ENCODE peak calls at places on chromosome 5, in ten cellular contexts. One of them, this sample, is unnamed.

GRCh38 chr5:61362796-61363364 is 30.8 kb downstream of the ZSWIM6 start:
- DNase-seq in heart left ventricle: no peak
- DNase-seq in NB4: peak
- DNase-seq in fibroblast of mammary gland: peak
- DNase-seq in body of pancreas: no peak
- DNase-seq in Peyer's patch: no peak
- DNase-seq in epithelial cell of esophagus: no peak
- DNase-seq in PC-9: no peak
- DNase-seq in foreskin fibroblast: peak
- DNase-seq in psoas muscle: no peak
- DNase-seq in this sample: no peak

GRCh38 chr5:53923969-53924876 is 363.8 kb downstream of the NDUFS4 start:
- DNase-seq in heart left ventricle: no peak
- DNase-seq in Peyer's patch: no peak
- DNase-seq in NB4: no peak
- DNase-seq in fibroblast of mammary gland: peak
- DNase-seq in epithelial cell of esophagus: no peak
- DNase-seq in foreskin fibroblast: peak
- DNase-seq in body of pancreas: no peak
- DNase-seq in psoas muscle: no peak
- DNase-seq in PC-9: no peak
- DNase-seq in this sample: no peak

GRCh38 chr5:125597338-125597737 is 825.9 kb upstream of the GRAMD2B start:
- DNase-seq in heart left ventricle: no peak
- DNase-seq in NB4: no peak
- DNase-seq in foreskin fibroblast: peak
- DNase-seq in body of pancreas: no peak
- DNase-seq in fibroblast of mammary gland: peak
- DNase-seq in PC-9: no peak
- DNase-seq in epithelial cell of esophagus: peak
- DNase-seq in psoas muscle: no peak
- DNase-seq in Peyer's patch: no peak
- DNase-seq in this sample: no peak

GRCh38 chr5:139850423-139851016 is 54.9 kb downstream of the PSD2 start:
- DNase-seq in Peyer's patch: peak
- DNase-seq in foreskin fibroblast: no peak
- DNase-seq in body of pancreas: no peak
- DNase-seq in PC-9: no peak
- DNase-seq in heart left ventricle: no peak
- DNase-seq in NB4: no peak
- DNase-seq in psoas muscle: no peak
- DNase-seq in fibroblast of mammary gland: no peak
- DNase-seq in epithelial cell of esophagus: no peak
- DNase-seq in this sample: no peak

GRCh38 chr5:179228341-179229121 is 116.7 kb downstream of the ADAMTS2 start:
- DNase-seq in heart left ventricle: peak
- DNase-seq in body of pancreas: no peak
- DNase-seq in foreskin fibroblast: peak
- DNase-seq in fibroblast of mammary gland: no peak
- DNase-seq in epithelial cell of esophagus: no peak
- DNase-seq in Peyer's patch: peak
- DNase-seq in NB4: no peak
- DNase-seq in psoas muscle: no peak
- DNase-seq in PC-9: no peak
- DNase-seq in this sample: no peak

GRCh38 chr5:64165500-64166200 is at the start of gene RNF180:
- DNase-seq in Peyer's patch: peak
- DNase-seq in foreskin fibroblast: peak
- DNase-seq in psoas muscle: peak
- DNase-seq in epithelial cell of esophagus: peak
- DNase-seq in heart left ventricle: peak
- DNase-seq in NB4: no peak
- DNase-seq in body of pancreas: peak
- DNase-seq in PC-9: no peak
- DNase-seq in fibroblast of mammary gland: peak
- DNase-seq in this sample: no peak

GRCh38 chr5:163653526-163653925 is 148.1 kb downstream of the MAT2B start:
- DNase-seq in NB4: no peak
- DNase-seq in fibroblast of mammary gland: no peak
- DNase-seq in epithelial cell of esophagus: no peak
- DNase-seq in PC-9: no peak
- DNase-seq in body of pancreas: no peak
- DNase-seq in heart left ventricle: no peak
- DNase-seq in Peyer's patch: no peak
- DNase-seq in psoas muscle: no peak
- DNase-seq in foreskin fibroblast: no peak
- DNase-seq in this sample: no peak

GRCh38 chr5:127934791-127935256 is 148.7 kb upstream of the SLC12A2 start:
- DNase-seq in body of pancreas: peak
- DNase-seq in NB4: peak
- DNase-seq in epithelial cell of esophagus: peak
- DNase-seq in PC-9: peak
- DNase-seq in foreskin fibroblast: peak
- DNase-seq in Peyer's patch: no peak
- DNase-seq in fibroblast of mammary gland: peak
- DNase-seq in heart left ventricle: no peak
- DNase-seq in psoas muscle: no peak
- DNase-seq in this sample: no peak

GRCh38 chr5:66410056-66410455 is 186.1 kb upstream of the MAST4 start:
- DNase-seq in body of pancreas: no peak
- DNase-seq in heart left ventricle: no peak
- DNase-seq in psoas muscle: no peak
- DNase-seq in Peyer's patch: no peak
- DNase-seq in fibroblast of mammary gland: no peak
- DNase-seq in NB4: no peak
- DNase-seq in foreskin fibroblast: no peak
- DNase-seq in PC-9: no peak
- DNase-seq in epithelial cell of esophagus: no peak
- DNase-seq in this sample: no peak

DNA sequence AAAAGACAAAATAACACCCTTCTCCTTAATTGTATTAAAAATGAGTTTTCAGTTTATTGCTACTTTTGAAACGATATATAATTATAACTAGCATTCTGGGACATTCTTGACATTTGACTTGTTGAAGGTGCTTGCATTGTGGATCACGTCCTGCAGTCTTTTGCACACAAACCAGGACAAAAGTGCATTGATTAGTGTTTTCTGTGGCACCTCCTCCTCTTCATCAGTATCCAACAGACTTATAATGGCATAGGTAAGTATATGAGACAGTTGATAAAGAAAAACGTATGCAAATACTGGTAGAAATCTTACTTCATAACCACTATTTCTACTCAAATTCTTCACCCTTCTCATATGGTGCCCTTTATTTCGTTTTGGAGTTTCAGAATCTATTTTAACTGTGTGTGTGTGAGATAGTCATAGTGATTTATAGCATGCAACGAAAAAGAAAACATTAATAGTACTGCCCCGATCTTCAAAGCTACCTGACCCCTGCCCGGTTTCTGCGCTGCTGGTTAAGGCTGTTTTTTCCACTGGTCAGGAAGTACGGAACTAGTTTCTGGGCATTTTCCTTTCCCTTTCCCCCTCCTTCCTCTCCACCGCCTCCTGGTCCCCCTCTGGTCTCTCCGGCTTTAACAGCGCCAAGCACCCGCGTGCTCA is 639 bp upstream of the RASA1 start:
- DNase-seq in Peyer's patch: no peak
- DNase-seq in NB4: peak
- DNase-seq in heart left ventricle: no peak
- DNase-seq in fibroblast of mammary gland: no peak
- DNase-seq in psoas muscle: no peak
- DNase-seq in PC-9: no peak
- DNase-seq in epithelial cell of esophagus: no peak
- DNase-seq in foreskin fibroblast: no peak
- DNase-seq in body of pancreas: no peak
- DNase-seq in this sample: no peak
- H3K4me3 ChIP-seq in Peyer's patch: peak
- H3K4me3 ChIP-seq in NB4: peak
- H3K4me3 ChIP-seq in heart left ventricle: peak
- H3K4me3 ChIP-seq in fibroblast of mammary gland: peak
- H3K4me3 ChIP-seq in psoas muscle: peak
- H3K4me3 ChIP-seq in PC-9: peak
- H3K4me3 ChIP-seq in epithelial cell of esophagus: peak
- H3K4me3 ChIP-seq in foreskin fibroblast: peak
- H3K4me3 ChIP-seq in body of pancreas: peak
- H3K4me3 ChIP-seq in this sample: peak

DNA sequence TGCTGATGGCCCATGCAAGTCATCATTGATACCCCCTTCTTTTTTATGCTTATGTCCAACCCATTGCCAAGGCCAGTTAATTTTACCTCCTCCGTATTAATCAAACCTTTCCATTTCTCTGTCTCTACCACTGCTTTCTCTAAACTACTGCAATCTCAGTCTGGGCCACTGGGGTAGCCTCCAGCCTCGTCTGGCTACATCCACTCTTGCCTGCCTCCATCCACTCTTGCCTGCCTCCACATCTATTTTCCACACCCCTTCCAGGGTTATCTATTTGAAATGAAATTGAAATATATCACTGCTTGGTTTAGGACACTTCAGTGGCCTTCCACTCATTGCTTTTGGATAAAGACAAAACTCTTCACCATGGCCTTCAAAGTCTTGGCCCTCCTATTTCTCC is 425.3 kb upstream of the CLINT1 start:
- DNase-seq in body of pancreas: no peak
- DNase-seq in epithelial cell of esophagus: no peak
- DNase-seq in foreskin fibroblast: no peak
- DNase-seq in NB4: no peak
- DNase-seq in psoas muscle: no peak
- DNase-seq in Peyer's patch: no peak
- DNase-seq in fibroblast of mammary gland: no peak
- DNase-seq in heart left ventricle: no peak
- DNase-seq in PC-9: no peak
- DNase-seq in this sample: no peak
- TF ChIP-seq CTCF in body of pancreas: no peak
- TF ChIP-seq CTCF in epithelial cell of esophagus: no peak
- TF ChIP-seq CTCF in foreskin fibroblast: no peak
- TF ChIP-seq CTCF in NB4: no peak
- TF ChIP-seq CTCF in psoas muscle: no peak
- TF ChIP-seq CTCF in Peyer's patch: no peak
- TF ChIP-seq CTCF in fibroblast of mammary gland: no peak
- TF ChIP-seq CTCF in heart left ventricle: no peak
- TF ChIP-seq CTCF in PC-9: no peak
- TF ChIP-seq CTCF in this sample: no peak

GRCh38 chr5:5497132-5497748 is 74.8 kb downstream of the ICE1 start:
- DNase-seq in heart left ventricle: peak
- DNase-seq in Peyer's patch: no peak
- DNase-seq in epithelial cell of esophagus: peak
- DNase-seq in fibroblast of mammary gland: peak
- DNase-seq in body of pancreas: peak
- DNase-seq in NB4: peak
- DNase-seq in psoas muscle: peak
- DNase-seq in PC-9: no peak
- DNase-seq in foreskin fibroblast: peak
- DNase-seq in this sample: no peak

GRCh38 chr5:5490774-5491347 is 68.4 kb downstream of the ICE1 start:
- DNase-seq in NB4: no peak
- DNase-seq in body of pancreas: no peak
- DNase-seq in PC-9: no peak
- DNase-seq in psoas muscle: no peak
- DNase-seq in epithelial cell of esophagus: no peak
- DNase-seq in Peyer's patch: no peak
- DNase-seq in fibroblast of mammary gland: no peak
- DNase-seq in heart left ventricle: no peak
- DNase-seq in foreskin fibroblast: no peak
- DNase-seq in this sample: no peak

GRCh38 chr5:5492087-5492933 is 69.8 kb downstream of the ICE1 start:
- DNase-seq in body of pancreas: peak
- DNase-seq in epithelial cell of esophagus: peak
- DNase-seq in NB4: peak
- DNase-seq in heart left ventricle: no peak
- DNase-seq in Peyer's patch: no peak
- DNase-seq in foreskin fibroblast: peak
- DNase-seq in PC-9: peak
- DNase-seq in fibroblast of mammary gland: peak
- DNase-seq in psoas muscle: no peak
- DNase-seq in this sample: peak

DNA sequence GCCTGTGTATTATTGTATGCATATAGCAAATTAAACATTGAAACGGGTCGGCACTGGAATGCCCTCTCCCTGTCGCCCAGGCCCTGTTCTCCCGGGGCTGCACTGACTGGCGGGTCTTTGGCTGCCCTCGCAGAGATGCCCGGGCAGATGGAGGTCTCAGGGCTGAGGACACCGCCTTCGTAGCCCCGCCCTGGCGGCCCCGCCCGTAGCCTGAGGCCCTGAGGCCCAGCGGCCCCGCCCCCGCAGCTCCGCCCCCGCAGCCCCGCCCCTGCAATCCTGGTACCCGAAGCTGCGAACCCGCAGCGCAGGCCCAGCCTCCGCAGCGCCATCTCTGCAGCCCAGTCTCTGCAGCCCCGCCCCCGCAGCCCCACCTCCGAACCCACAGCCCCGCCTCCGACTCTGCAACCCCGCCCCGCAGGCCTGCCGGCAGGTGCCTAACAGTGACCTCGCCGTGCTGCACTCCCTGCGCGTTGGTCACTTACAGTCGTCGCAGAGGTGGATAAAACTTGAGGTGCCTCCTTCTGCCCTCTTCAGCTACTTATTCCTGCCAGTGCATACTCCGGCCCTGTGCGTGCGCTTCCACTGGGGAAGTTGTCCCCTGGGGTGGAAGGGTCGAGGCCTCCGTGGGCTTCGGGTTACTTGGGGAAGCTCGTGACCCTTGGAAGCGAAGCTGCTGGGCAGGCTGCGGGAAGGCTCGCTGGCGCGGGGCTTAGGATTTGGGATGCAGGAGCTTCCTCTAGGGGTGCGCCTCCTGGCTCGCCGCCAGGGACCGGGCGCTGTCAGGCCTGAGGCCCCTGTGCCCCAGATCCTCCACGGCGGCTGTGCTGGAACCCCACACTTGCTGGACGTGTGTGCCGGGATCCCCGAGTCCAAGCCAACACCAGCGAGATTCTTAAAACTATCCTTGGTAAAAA is 72.3 kb downstream of the ICE1 start:
- DNase-seq in heart left ventricle: peak
- DNase-seq in NB4: peak
- DNase-seq in fibroblast of mammary gland: peak
- DNase-seq in psoas muscle: peak
- DNase-seq in Peyer's patch: peak
- DNase-seq in body of pancreas: peak
- DNase-seq in PC-9: no peak
- DNase-seq in epithelial cell of esophagus: peak
- DNase-seq in foreskin fibroblast: peak
- DNase-seq in this sample: peak
- H3K4me3 ChIP-seq in heart left ventricle: no peak
- H3K4me3 ChIP-seq in NB4: no peak
- H3K4me3 ChIP-seq in fibroblast of mammary gland: peak
- H3K4me3 ChIP-seq in psoas muscle: peak
- H3K4me3 ChIP-seq in Peyer's patch: peak
- H3K4me3 ChIP-seq in body of pancreas: no peak
- H3K4me3 ChIP-seq in PC-9: no peak
- H3K4me3 ChIP-seq in epithelial cell of esophagus: no peak
- H3K4me3 ChIP-seq in foreskin fibroblast: peak
- H3K4me3 ChIP-seq in this sample: peak

DNA sequence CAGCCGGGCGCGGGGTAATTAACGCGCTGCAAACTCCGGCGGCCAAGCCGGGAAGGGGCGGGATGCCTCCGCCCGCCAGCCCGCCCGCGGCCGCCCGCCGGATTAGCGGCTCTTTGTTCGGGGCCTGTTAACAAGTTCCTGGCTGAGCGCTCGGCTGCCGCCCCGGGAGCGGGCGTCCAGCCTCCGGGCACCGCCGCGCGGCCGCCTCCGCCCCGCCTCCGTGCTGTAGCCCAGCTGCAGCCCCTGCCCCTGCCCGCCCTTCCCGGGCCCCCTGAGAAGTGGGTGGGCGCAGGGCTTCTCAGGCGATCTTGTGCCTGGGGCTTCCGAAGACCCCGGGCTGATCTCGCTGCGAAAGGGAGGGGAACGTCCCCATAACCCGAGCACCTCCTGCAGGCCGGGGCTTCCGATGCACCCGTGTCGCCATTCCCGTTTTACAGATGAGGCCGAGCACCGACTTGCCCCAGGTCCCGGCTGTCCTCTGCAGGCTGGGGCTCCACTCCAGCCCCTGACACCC is 7.6 kb downstream of the UNC5A start:
- DNase-seq in heart left ventricle: peak
- DNase-seq in psoas muscle: no peak
- DNase-seq in Peyer's patch: no peak
- DNase-seq in PC-9: no peak
- DNase-seq in fibroblast of mammary gland: peak
- DNase-seq in body of pancreas: no peak
- DNase-seq in foreskin fibroblast: peak
- DNase-seq in epithelial cell of esophagus: peak
- DNase-seq in NB4: peak
- DNase-seq in this sample: peak
- TF ChIP-seq CTCF in heart left ventricle: no peak
- TF ChIP-seq CTCF in psoas muscle: peak
- TF ChIP-seq CTCF in Peyer's patch: no peak
- TF ChIP-seq CTCF in PC-9: peak
- TF ChIP-seq CTCF in fibroblast of mammary gland: peak
- TF ChIP-seq CTCF in body of pancreas: no peak
- TF ChIP-seq CTCF in foreskin fibroblast: peak
- TF ChIP-seq CTCF in epithelial cell of esophagus: peak
- TF ChIP-seq CTCF in NB4: peak
- TF ChIP-seq CTCF in this sample: no peak